ENCODE peak calls at places on chromosome 7, in ten cellular contexts. W, U, Q, M, B, Z, S, R, H and N are unnamed samples.

GRCh38 chr7:20352573-20353304 is 22.0 kb downstream of the ITGB8 start:
- DNase-seq in W (no peak), U (peak), Q (peak), M (peak), B (no peak), Z (no peak), S (no peak), R (no peak), H (no peak), N (no peak)

GRCh38 chr7:115097175-115097671 is 175.3 kb downstream of the MDFIC start:
- DNase-seq in W (peak), U (peak), Q (peak), M (peak), B (no peak), Z (no peak), S (no peak), R (no peak), H (no peak), N (no peak)

GRCh38 chr7:33979807-33980355 is 74.5 kb downstream of the BMPER start:
- DNase-seq in W (peak), U (peak), Q (peak), M (peak), B (no peak), Z (no peak), S (no peak), R (no peak), H (no peak), N (no peak)

GRCh38 chr7:106117767-106118544 is 5.8 kb upstream of the SYPL1 start:
- DNase-seq in W (no peak), U (no peak), Q (no peak), M (no peak), B (no peak), Z (no peak), S (no peak), R (no peak), H (no peak), N (no peak)

GRCh38 chr7:77796109-77796508 is 2.1 kb downstream of the TMEM60 start:
- DNase-seq in W (no peak), U (no peak), Q (no peak), M (no peak), B (no peak), Z (no peak), S (no peak), R (no peak), H (no peak), N (no peak)

GRCh38 chr7:24885305-24885704 is 94.7 kb downstream of the OSBPL3 start:
- DNase-seq in W (no peak), U (no peak), Q (no peak), M (no peak), B (no peak), Z (no peak), S (no peak), R (no peak), H (peak), N (no peak)

GRCh38 chr7:79862447-79862846 is 272.2 kb upstream of the GNAI1 start:
- DNase-seq in W (no peak), U (no peak), Q (no peak), M (no peak), B (no peak), Z (no peak), S (no peak), R (no peak), H (no peak), N (no peak)

GRCh38 chr7:155456772-155457543 is 971 bp upstream of the EN2 start:
- DNase-seq in W (peak), U (peak), Q (peak), M (no peak), B (no peak), Z (peak), S (peak), R (peak), H (peak), N (peak)

GRCh38 chr7:34083440-34083839 is 178.1 kb downstream of the BMPER start:
- DNase-seq in W (no peak), U (no peak), Q (no peak), M (no peak), B (no peak), Z (no peak), S (no peak), R (no peak), H (no peak), N (no peak)

GRCh38 chr7:47827321-47827720 is 120.9 kb downstream of the PKD1L1 start:
- DNase-seq in W (no peak), U (no peak), Q (no peak), M (no peak), B (no peak), Z (no peak), S (no peak), R (no peak), H (no peak), N (no peak)

GRCh38 chr7:150793569-150794238 is 6.5 kb downstream of the TMEM176B start:
- DNase-seq in W (no peak), U (no peak), Q (no peak), M (no peak), B (no peak), Z (no peak), S (no peak), R (no peak), H (no peak), N (no peak)

GRCh38 chr7:7183833-7184463 is 1.6 kb downstream of the C1GALT1 start:
- DNase-seq in W (no peak), U (peak), Q (peak), M (peak), B (no peak), Z (no peak), S (no peak), R (no peak), H (no peak), N (no peak)

GRCh38 chr7:123616244-123616643 is 14.6 kb downstream of the ASB15 start:
- DNase-seq in W (no peak), U (no peak), Q (peak), M (no peak), B (no peak), Z (no peak), S (no peak), R (no peak), H (no peak), N (no peak)

GRCh38 chr7:151715661-151716338 is 161.1 kb downstream of the PRKAG2 start:
- DNase-seq in W (no peak), U (no peak), Q (no peak), M (no peak), B (no peak), Z (no peak), S (no peak), R (no peak), H (no peak), N (no peak)

GRCh38 chr7:102413071-102413470 is 16.9 kb downstream of the PRKRIP1 start:
- DNase-seq in W (no peak), U (no peak), Q (no peak), M (no peak), B (no peak), Z (no peak), S (no peak), R (no peak), H (no peak), N (no peak)

GRCh38 chr7:151632750-151633515 is 113.2 kb upstream of the RHEB start:
- DNase-seq in W (no peak), U (peak), Q (peak), M (no peak), B (peak), Z (peak), S (no peak), R (peak), H (peak), N (no peak)

GRCh38 chr7:37977243-37977642 is 56.8 kb downstream of the EPDR1 start:
- DNase-seq in W (no peak), U (no peak), Q (no peak), M (no peak), B (no peak), Z (no peak), S (no peak), R (no peak), H (no peak), N (no peak)

GRCh38 chr7:5454485-5454884 is 30.9 kb upstream of the TNRC18 start:
- DNase-seq in W (no peak), U (no peak), Q (no peak), M (no peak), B (no peak), Z (no peak), S (no peak), R (no peak), H (no peak), N (no peak)

GRCh38 chr7:106841896-106842390 is 23.1 kb upstream of the PIK3CG start:
- DNase-seq in W (peak), U (no peak), Q (no peak), M (no peak), B (no peak), Z (no peak), S (peak), R (no peak), H (peak), N (peak)

GRCh38 chr7:40329601-40330153 is 194.9 kb downstream of the SUGCT start:
- DNase-seq in W (peak), U (peak), Q (peak), M (peak), B (no peak), Z (peak), S (peak), R (no peak), H (peak), N (peak)

GRCh38 chr7:50781371-50781770 is 1.3 kb downstream of the GRB10 start:
- DNase-seq in W (no peak), U (no peak), Q (no peak), M (no peak), B (peak), Z (no peak), S (peak), R (no peak), H (no peak), N (no peak)

GRCh38 chr7:66558201-66558641 is 70.5 kb upstream of the KCTD7 start:
- DNase-seq in W (no peak), U (no peak), Q (no peak), M (no peak), B (no peak), Z (no peak), S (no peak), R (no peak), H (no peak), N (no peak)

GRCh38 chr7:47383064-47383463 is 198.8 kb downstream of the TNS3 start:
- DNase-seq in W (no peak), U (peak), Q (peak), M (no peak), B (no peak), Z (no peak), S (no peak), R (no peak), H (peak), N (no peak)

GRCh38 chr7:28750981-28751380 is 207.1 kb downstream of the TRIL start:
- DNase-seq in W (no peak), U (no peak), Q (no peak), M (no peak), B (no peak), Z (no peak), S (no peak), R (no peak), H (no peak), N (no peak)

GRCh38 chr7:85090138-85090537 is 96.7 kb downstream of the SEMA3D start:
- DNase-seq in W (no peak), U (no peak), Q (no peak), M (no peak), B (no peak), Z (no peak), S (no peak), R (no peak), H (no peak), N (no peak)

GRCh38 chr7:93890464-93891068 is at the start of gene TFPI2:
- DNase-seq in W (peak), U (peak), Q (peak), M (peak), B (no peak), Z (no peak), S (no peak), R (peak), H (no peak), N (no peak)

GRCh38 chr7:112084506-112084905 is 121.7 kb downstream of the DOCK4 start:
- DNase-seq in W (no peak), U (peak), Q (peak), M (no peak), B (no peak), Z (no peak), S (no peak), R (no peak), H (no peak), N (no peak)

GRCh38 chr7:41579961-41580935 is 122.6 kb downstream of the INHBA start:
- DNase-seq in W (no peak), U (peak), Q (peak), M (peak), B (no peak), Z (no peak), S (no peak), R (no peak), H (no peak), N (no peak)

GRCh38 chr7:1447551-1448244 is 11.6 kb downstream of the MICALL2 start:
- DNase-seq in W (no peak), U (peak), Q (peak), M (no peak), B (no peak), Z (no peak), S (no peak), R (no peak), H (no peak), N (no peak)